ENCODE peak calls at places on chromosomes 1 and 21, in six cellular contexts. S, M, R, U, N and G are unnamed samples.

GRCh38 chr21:36976882-36977651 is 10.6 kb upstream of the HLCS start:
- DNase-seq in S (peak), M (no peak), R (peak), U (peak), N (peak), G (peak)

GRCh38 chr1:205481629-205482071 is 22.8 kb upstream of the CDK18 start:
- DNase-seq in S (no peak), M (peak), R (peak), U (no peak), N (no peak), G (no peak)

GRCh38 chr1:6401673-6402072 is 8.1 kb upstream of the ACOT7 start:
- DNase-seq in S (no peak), M (no peak), R (no peak), U (no peak), N (no peak), G (no peak)

GRCh38 chr1:205493241-205494085 is 11.0 kb upstream of the CDK18 start:
- DNase-seq in S (no peak), M (no peak), R (no peak), U (peak), N (no peak), G (no peak)

GRCh38 chr1:163844393-163844948 is 522.7 kb downstream of the NUF2 start:
- DNase-seq in S (no peak), M (no peak), R (no peak), U (peak), N (no peak), G (no peak)

GRCh38 chr1:64234714-64235113 is 31.3 kb downstream of the UBE2U start:
- DNase-seq in S (no peak), M (no peak), R (no peak), U (no peak), N (no peak), G (no peak)

GRCh38 chr1:29958271-29958670 is 721.9 kb downstream of the PTPRU start:
- DNase-seq in S (no peak), M (no peak), R (no peak), U (no peak), N (no peak), G (no peak)

GRCh38 chr1:248372394-248372793 is 3.2 kb upstream of the OR2T6 start:
- DNase-seq in S (no peak), M (no peak), R (no peak), U (no peak), N (no peak), G (no peak)

GRCh38 chr1:165738794-165739193 is 29.9 kb downstream of the TMCO1 start:
- DNase-seq in S (no peak), M (no peak), R (peak), U (no peak), N (no peak), G (peak)

GRCh38 chr1:44842763-44843655 is at the start of gene PTCH2:
- DNase-seq in S (peak), M (peak), R (no peak), U (peak), N (peak), G (peak)

GRCh38 chr1:14778882-14779594 is 180.6 kb downstream of the KAZN start:
- DNase-seq in S (no peak), M (no peak), R (no peak), U (peak), N (peak), G (peak)
- TF ChIP-seq CTCF in S (peak), M (peak), R (peak), U (peak), N (peak), G (peak)

DNA sequence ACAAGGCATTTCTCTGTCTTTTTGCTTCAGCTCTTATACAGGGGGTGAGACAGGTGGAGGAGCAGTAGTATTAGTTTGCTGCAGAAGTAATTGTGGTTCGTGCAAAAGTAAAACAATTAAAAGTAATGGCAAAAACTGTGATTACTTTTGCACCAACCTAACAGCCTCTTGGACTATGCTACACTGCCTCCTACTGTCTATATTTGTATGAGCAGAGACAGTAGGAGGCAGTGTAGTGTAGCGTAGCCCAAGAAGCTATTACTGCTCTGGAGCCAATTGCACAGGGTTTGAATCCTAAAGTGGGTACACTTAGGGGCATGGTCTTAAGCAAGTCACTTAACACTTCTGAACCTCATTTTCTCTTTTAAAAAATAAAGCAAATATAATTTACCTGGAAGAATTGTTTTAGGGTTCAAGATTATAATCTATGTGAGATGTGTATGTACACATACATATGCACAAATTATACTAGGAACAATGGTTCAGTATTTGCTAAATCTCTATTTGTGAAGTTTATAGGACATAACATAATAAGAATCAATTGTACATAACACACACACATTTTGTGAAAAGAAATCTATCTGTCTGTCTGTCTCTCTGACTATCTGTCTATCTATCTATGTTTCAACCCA is 103.8 kb downstream of the BRINP3 start:
- DNase-seq in S (no peak), M (no peak), R (no peak), U (peak), N (no peak), G (peak)
- TF ChIP-seq CTCF in S (peak), M (no peak), R (peak), U (peak), N (no peak), G (peak)

GRCh38 chr21:44874240-44874496 is 678 bp upstream of the PTTG1IP start:
- DNase-seq in S (no peak), M (no peak), R (no peak), U (no peak), N (no peak), G (no peak)

GRCh38 chr21:44876849-44877575 is 3.5 kb upstream of the PTTG1IP start:
- DNase-seq in S (no peak), M (no peak), R (no peak), U (no peak), N (no peak), G (no peak)

GRCh38 chr21:44873356-44874239 is at the start of gene PTTG1IP:
- DNase-seq in S (peak), M (peak), R (peak), U (peak), N (peak), G (peak)

GRCh38 chr21:44874497-44875331 is 1.2 kb upstream of the PTTG1IP start:
- DNase-seq in S (no peak), M (peak), R (peak), U (peak), N (peak), G (no peak)

GRCh38 chr21:44875341-44875740 is 1.9 kb upstream of the PTTG1IP start:
- DNase-seq in S (no peak), M (no peak), R (no peak), U (peak), N (no peak), G (no peak)
- TF ChIP-seq CTCF in S (no peak), M (no peak), R (no peak), U (peak), N (peak), G (no peak)

GRCh38 chr1:46529031-46529630 is 22.3 kb downstream of the KNCN start:
- DNase-seq in S (no peak), M (no peak), R (no peak), U (no peak), N (no peak), G (no peak)

GRCh38 chr1:46530311-46530710 is 21.1 kb downstream of the KNCN start:
- DNase-seq in S (no peak), M (no peak), R (no peak), U (no peak), N (no peak), G (no peak)

GRCh38 chr1:46527474-46528296 is 23.8 kb downstream of the KNCN start:
- DNase-seq in S (no peak), M (peak), R (peak), U (peak), N (peak), G (peak)

GRCh38 chr1:46526689-46527291 is 24.7 kb downstream of the KNCN start:
- DNase-seq in S (no peak), M (no peak), R (no peak), U (no peak), N (no peak), G (no peak)

GRCh38 chr1:46528297-46528955 is 23.0 kb downstream of the KNCN start:
- DNase-seq in S (no peak), M (no peak), R (no peak), U (no peak), N (no peak), G (no peak)
- TF ChIP-seq CTCF in S (peak), M (no peak), R (no peak), U (peak), N (no peak), G (no peak)

GRCh38 chr1:237124856-237125462 is 83.0 kb downstream of the RYR2 start:
- DNase-seq in S (no peak), M (no peak), R (no peak), U (no peak), N (no peak), G (peak)
- TF ChIP-seq CTCF in S (no peak), M (no peak), R (peak), U (peak), N (peak), G (no peak)

DNA sequence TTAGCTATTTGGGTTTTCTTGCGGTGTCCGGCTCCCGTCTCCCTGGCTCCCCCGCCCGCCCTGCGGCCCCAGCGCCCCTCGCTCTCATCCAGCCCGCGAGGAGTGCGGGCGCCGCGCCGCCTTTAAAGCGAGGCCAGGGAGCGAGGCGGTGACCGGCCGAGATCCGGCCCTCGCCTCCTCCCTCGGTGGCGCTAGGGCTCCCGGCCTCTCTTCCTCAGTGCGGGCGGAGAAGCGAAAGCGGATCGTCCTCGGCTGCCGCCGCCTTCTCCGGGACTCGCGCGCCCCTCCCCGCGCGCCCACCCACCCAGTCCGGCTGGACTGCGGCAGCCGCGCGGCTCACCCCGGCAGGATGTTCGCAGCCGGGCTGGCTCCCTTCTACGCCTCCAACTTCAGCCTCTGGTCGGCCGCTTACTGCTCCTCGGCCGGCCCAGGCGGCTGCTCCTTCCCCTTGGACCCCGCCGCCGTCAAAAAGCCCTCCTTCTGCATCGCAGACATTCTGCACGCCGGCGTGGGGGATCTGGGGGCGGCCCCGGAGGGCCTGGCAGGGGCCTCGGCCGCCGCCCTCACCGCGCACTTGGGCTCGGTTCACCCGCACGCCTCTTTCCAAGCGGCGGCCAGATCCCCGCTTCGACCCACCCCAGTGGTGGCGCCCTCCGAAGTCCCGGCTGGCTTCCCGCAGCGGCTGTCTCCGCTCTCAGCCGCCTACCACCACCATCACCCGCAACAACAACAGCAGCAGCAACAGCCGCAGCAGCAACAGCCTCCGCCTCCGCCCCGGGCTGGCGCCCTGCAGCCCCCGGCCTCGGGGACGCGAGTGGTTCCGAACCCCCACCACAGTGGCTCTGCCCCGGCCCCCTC is 495 bp downstream of the HLX start:
- DNase-seq in S (no peak), M (no peak), R (peak), U (peak), N (peak), G (peak)
- TF ChIP-seq CTCF in S (peak), M (no peak), R (no peak), U (no peak), N (no peak), G (no peak)

GRCh38 chr1:225004396-225004795 is 74.9 kb downstream of the DNAH14 start:
- DNase-seq in S (no peak), M (no peak), R (no peak), U (peak), N (no peak), G (no peak)
- TF ChIP-seq CTCF in S (peak), M (no peak), R (peak), U (peak), N (no peak), G (no peak)

DNA sequence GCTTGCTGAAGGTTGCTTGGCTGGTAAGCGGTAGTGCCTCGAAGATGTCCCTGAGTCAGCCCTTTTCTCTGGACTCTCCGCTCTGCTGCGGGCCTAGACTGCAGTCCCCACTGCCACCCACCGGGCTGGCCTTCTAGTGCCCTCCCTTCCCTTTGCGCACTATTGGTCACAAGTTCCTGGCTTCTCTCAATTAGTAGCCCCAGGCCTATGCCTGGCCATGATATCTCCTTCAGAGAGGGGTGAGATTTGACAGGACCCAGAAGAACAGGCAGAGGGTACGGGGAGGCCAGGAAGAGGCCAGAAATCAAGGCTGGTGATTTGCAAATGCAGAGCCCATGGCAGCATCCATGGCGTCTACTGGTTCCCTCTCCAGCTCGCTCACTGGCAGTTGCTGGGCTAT is 207.7 kb downstream of the HIVEP3 start:
- DNase-seq in S (no peak), M (no peak), R (no peak), U (no peak), N (no peak), G (no peak)
- TF ChIP-seq CTCF in S (no peak), M (no peak), R (no peak), U (no peak), N (no peak), G (no peak)

GRCh38 chr1:59329412-59330053 is 32.6 kb downstream of the FGGY start:
- DNase-seq in S (no peak), M (no peak), R (no peak), U (no peak), N (no peak), G (no peak)
- TF ChIP-seq CTCF in S (no peak), M (no peak), R (no peak), U (no peak), N (no peak), G (no peak)